ENCODE peak calls at places on chromosome 12, in seven cellular contexts. R is A673; E is H1; A is Panc1; C is cardiac muscle cell; V is CD8-positive, alpha-beta T cell; J is ascending aorta. G is an unnamed sample.

GRCh38 chr12:120037851-120038250 is 48.8 kb downstream of the BICDL1 start:
- DNase-seq in C (no peak), A (no peak), E (no peak), R (no peak), J (no peak), V (no peak), G (no peak)

GRCh38 chr12:106974525-106974924 is 12.4 kb downstream of the MTERF2 start:
- DNase-seq in V (no peak), J (no peak), C (no peak), E (no peak), A (no peak), R (no peak), G (no peak)

GRCh38 chr12:30862486-30862885 is 64.1 kb upstream of the TSPAN11 start:
- DNase-seq in E (no peak), R (peak), V (no peak), C (peak), A (no peak), J (no peak), G (no peak)

GRCh38 chr12:115212356-115212755 is 528.4 kb upstream of the TBX3 start:
- DNase-seq in C (no peak), R (no peak), E (no peak), A (no peak), J (no peak), V (no peak), G (no peak)

GRCh38 chr12:131092911-131093901 is 139.5 kb downstream of the ADGRD1 start:
- DNase-seq in R (no peak), C (no peak), A (no peak), V (no peak), J (peak), E (no peak), G (no peak)

GRCh38 chr12:130881046-130881445 is 9.2 kb downstream of the RAN start:
- DNase-seq in V (no peak), E (no peak), J (no peak), R (no peak), A (no peak), C (no peak), G (no peak)

GRCh38 chr12:128795530-128796361 is 28.0 kb downstream of the SLC15A4 start:
- DNase-seq in J (no peak), A (no peak), R (no peak), V (no peak), C (no peak), E (no peak), G (peak)

GRCh38 chr12:28780096-28780495 is 369.0 kb upstream of the FAR2 start:
- DNase-seq in A (peak), J (no peak), C (peak), V (no peak), R (no peak), E (no peak), G (no peak)

GRCh38 chr12:91811481-91812287 is 334.0 kb downstream of the BTG1 start:
- DNase-seq in R (peak), A (peak), E (no peak), C (peak), V (peak), J (peak), G (peak)

GRCh38 chr12:25264015-25264582 is 13.4 kb upstream of the KRAS start:
- DNase-seq in J (no peak), A (no peak), E (no peak), C (no peak), R (no peak), V (no peak), G (no peak)

GRCh38 chr12:1643056-1643455 is 14.0 kb downstream of the WNT5B start:
- DNase-seq in A (no peak), J (no peak), E (no peak), V (no peak), C (no peak), R (no peak), G (no peak)

GRCh38 chr12:25957898-25958253 is 606 bp upstream of the RASSF8 start:
- DNase-seq in J (peak), C (peak), R (peak), V (no peak), A (no peak), E (no peak), G (no peak)

GRCh38 chr12:23221066-23221465 is 596.1 kb downstream of the ETNK1 start:
- DNase-seq in J (no peak), V (no peak), C (no peak), R (peak), A (no peak), E (no peak), G (no peak)

GRCh38 chr12:6370994-6371754 is 4.2 kb downstream of the SCNN1A start:
- DNase-seq in A (peak), C (peak), J (no peak), V (no peak), R (no peak), E (peak), G (no peak)

GRCh38 chr12:57737467-57738141 is 938 bp downstream of the AGAP2 start:
- DNase-seq in J (no peak), C (peak), R (peak), V (no peak), A (no peak), E (no peak), G (no peak)

GRCh38 chr12:104519190-104519857 is 62.6 kb downstream of the CHST11 start:
- DNase-seq in C (no peak), R (no peak), V (peak), A (no peak), J (no peak), E (no peak), G (peak)

GRCh38 chr12:92136883-92137582 is 8.6 kb downstream of the BTG1 start:
- DNase-seq in A (no peak), V (no peak), J (no peak), E (no peak), R (peak), C (peak), G (no peak)

GRCh38 chr12:120353136-120353535 is 15.8 kb downstream of the MSI1 start:
- DNase-seq in J (no peak), A (no peak), V (no peak), R (no peak), C (no peak), E (no peak), G (no peak)

GRCh38 chr12:57518920-57519757 is 1.2 kb downstream of the DDIT3 start:
- DNase-seq in J (peak), A (no peak), R (peak), C (peak), V (no peak), E (no peak), G (no peak)

GRCh38 chr12:132481771-132482745 is 7.9 kb upstream of the FBRSL1 start:
- DNase-seq in A (no peak), C (no peak), V (no peak), E (no peak), R (no peak), J (no peak), G (no peak)

GRCh38 chr12:124630791-124631313 is 63.4 kb upstream of the NCOR2 start:
- DNase-seq in C (no peak), A (no peak), V (no peak), R (no peak), J (no peak), E (peak), G (no peak)

GRCh38 chr12:75981773-75982564 is 49.6 kb downstream of the PHLDA1 start:
- DNase-seq in R (no peak), J (no peak), V (no peak), A (no peak), C (peak), E (no peak), G (no peak)

GRCh38 chr12:19739195-19739776 is 300.0 kb downstream of the AEBP2 start:
- DNase-seq in E (no peak), R (peak), C (peak), J (no peak), A (no peak), V (no peak), G (no peak)

GRCh38 chr12:20629414-20630156 is 65.5 kb upstream of the SLCO1C1 start:
- DNase-seq in E (no peak), V (no peak), R (no peak), J (peak), A (no peak), C (peak), G (no peak)

GRCh38 chr12:96427269-96427729 is 27.1 kb upstream of the CDK17 start:
- DNase-seq in A (peak), E (peak), R (peak), J (peak), V (no peak), C (peak), G (no peak)

GRCh38 chr12:7460375-7461259 is 16.7 kb upstream of the CD163L1 start:
- DNase-seq in A (peak), V (peak), E (peak), C (peak), J (no peak), R (peak), G (peak)

GRCh38 chr12:132568826-132569480 is 41.4 kb downstream of the LRCOL1 start:
- DNase-seq in E (no peak), V (no peak), A (no peak), R (no peak), C (no peak), J (no peak), G (no peak)

GRCh38 chr12:31245822-31246469 is 80.0 kb downstream of the SINHCAF start:
- DNase-seq in A (no peak), J (no peak), C (peak), R (no peak), E (no peak), V (no peak), G (no peak)

GRCh38 chr12:45017916-45018315 is 33.0 kb downstream of the DBX2 start:
- DNase-seq in V (no peak), J (no peak), C (no peak), R (no peak), E (no peak), A (no peak), G (no peak)

GRCh38 chr12:45010051-45010450 is 40.8 kb downstream of the DBX2 start:
- DNase-seq in J (no peak), E (no peak), C (peak), R (no peak), V (no peak), A (no peak), G (no peak)

GRCh38 chr12:45014396-45014795 is 36.5 kb downstream of the DBX2 start:
- DNase-seq in V (no peak), E (no peak), R (peak), J (no peak), C (no peak), A (no peak), G (no peak)
- TF ChIP-seq CTCF in V (no peak), E (no peak), R (no peak), J (no peak), C (no peak), A (no peak), G (no peak)

GRCh38 chr12:122200541-122201175 is 2.9 kb upstream of the B3GNT4 start:
- DNase-seq in R (no peak), J (no peak), V (no peak), E (no peak), C (no peak), A (no peak), G (no peak)
- TF ChIP-seq CTCF in R (no peak), J (no peak), V (no peak), E (peak), C (no peak), A (no peak), G (no peak)

DNA sequence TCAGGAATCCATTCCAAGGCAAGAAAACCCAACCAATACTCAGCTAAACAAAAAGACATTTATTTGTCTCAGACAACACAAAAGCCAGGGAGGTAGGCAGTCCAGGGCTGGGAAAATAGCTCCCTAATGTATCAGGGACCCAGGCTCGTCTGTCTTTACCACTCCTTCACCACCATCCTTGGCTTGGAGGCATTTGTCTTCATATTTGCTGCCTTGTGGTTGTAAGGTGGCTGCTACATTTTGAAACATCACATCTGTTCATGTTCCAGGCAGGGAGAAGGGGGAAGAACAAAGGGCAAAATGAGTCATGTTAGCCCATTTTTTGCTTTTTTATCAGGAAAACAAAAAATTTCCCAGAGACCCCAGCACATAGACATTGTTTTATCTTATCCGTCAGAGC is 44.8 kb upstream of the PCED1B start:
- DNase-seq in R (no peak), A (no peak), V (no peak), E (no peak), J (no peak), C (peak), G (no peak)
- TF ChIP-seq CTCF in R (no peak), A (no peak), V (no peak), E (no peak), J (no peak), C (no peak), G (no peak)

GRCh38 chr12:14396071-14396470 is 30.6 kb downstream of the ATF7IP start:
- DNase-seq in A (no peak), C (no peak), J (no peak), R (no peak), V (no peak), E (no peak), G (no peak)

GRCh38 chr12:14395059-14395778 is 29.7 kb downstream of the ATF7IP start:
- DNase-seq in C (no peak), J (no peak), V (no peak), E (no peak), A (no peak), R (no peak), G (no peak)

GRCh38 chr12:14390885-14391530 is 25.5 kb downstream of the ATF7IP start:
- DNase-seq in E (no peak), V (no peak), A (no peak), R (no peak), J (no peak), C (no peak), G (no peak)

GRCh38 chr12:14393736-14394135 is 28.3 kb downstream of the ATF7IP start:
- DNase-seq in A (no peak), V (no peak), E (no peak), C (no peak), J (no peak), R (no peak), G (no peak)

GRCh38 chr12:14394317-14395058 is 29.0 kb downstream of the ATF7IP start:
- DNase-seq in R (peak), E (no peak), V (no peak), J (peak), C (peak), A (peak), G (no peak)
- TF ChIP-seq CTCF in R (no peak), E (no peak), V (no peak), J (peak), C (peak), A (no peak), G (no peak)

DNA sequence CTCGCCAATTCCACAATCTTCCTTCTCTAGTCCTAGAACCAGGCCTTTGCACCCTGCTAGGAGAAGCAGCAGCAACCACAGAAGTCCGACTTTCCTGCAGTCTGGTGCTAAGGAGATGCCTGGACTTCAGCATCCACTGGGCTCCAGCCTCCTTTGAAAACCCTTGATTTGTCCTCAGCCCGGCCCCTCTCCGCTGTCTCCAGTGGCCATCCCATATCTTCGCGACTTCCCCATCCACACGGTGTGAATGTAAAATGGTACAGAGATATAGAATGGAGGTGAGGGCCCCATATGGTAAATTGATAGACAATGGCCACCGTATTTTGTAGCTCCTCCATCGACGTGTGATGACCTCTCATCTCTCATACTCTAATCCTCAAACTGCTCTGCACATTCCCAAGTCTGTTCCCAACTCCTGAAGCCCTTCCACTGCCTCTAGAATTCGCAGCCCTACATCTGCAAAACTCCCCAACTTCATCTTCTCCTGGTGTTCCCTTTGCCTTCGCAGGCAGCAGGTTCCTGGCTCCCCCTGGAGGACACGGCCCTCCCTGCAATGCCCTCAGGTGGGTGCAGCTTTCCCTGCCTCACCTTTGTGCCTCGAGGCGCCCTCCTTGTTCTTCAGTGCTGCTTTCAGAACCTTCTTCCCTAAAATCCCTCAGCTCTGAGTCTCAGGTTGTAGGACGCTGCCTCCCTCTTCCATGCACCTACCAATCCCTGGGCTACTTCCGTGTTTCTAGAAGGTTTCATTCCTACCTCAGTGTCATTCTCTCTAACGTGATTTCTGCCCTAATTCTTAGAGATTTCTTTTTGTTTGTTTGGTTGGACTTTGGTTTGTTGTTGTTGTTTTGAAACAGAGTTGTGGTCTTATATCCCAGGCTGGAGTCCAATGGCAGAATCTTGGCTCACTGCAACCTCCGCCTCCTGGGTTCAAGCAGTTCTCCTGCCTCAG is 36.7 kb downstream of the TMBIM6 start:
- DNase-seq in E (peak), C (peak), R (peak), J (no peak), V (peak), A (no peak), G (peak)
- TF ChIP-seq CTCF in E (peak), C (peak), R (peak), J (peak), V (peak), A (peak), G (peak)

DNA sequence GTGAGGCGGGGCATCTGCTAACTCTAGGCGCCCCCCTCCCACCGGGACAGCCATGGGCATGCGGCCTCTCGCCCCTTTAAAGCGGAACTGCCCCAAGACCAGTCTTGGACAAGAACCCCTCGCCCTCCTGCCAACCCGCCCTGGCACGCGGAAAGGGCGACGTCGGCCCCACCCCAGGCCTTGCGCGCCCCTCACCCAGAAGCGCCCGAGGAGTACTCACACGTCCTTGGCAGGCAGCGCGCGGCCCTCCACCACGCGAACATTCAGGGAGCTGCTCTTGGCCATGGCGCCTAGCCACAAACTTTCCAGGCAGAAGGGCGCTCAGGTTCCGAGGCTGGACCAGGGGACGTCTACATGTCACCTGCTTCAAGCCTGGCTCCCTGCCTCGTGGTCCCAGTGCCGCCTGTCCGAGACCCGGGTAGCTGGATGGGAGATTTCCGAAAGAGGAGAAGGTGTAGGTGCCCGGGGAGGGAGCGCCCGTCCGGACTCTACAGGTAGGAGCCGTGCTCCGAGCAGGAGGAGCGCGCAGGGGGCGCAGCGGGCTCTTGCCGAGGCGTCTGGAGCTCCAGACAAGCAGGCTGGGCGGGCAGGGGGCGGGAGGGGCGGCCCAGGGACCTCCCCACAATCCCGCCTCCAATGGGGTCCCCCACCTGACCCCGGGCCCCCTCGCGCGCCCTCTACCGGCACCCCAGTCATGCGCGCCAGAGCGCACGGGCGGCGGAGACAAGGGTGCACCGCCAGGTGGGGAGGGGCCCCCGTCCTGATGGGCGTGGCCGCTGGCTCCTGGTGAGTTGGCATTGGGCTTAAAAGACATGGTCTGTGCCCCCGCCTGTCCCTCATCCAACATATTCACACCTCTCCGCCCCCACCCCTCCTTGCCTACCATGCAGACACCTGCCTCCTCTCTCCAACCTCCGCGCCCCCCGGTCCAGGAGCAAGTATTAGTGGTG is at the start of gene RASAL1:
- DNase-seq in V (peak), E (peak), J (no peak), R (peak), A (no peak), C (no peak), G (no peak)
- TF ChIP-seq CTCF in V (peak), E (peak), J (no peak), R (peak), A (peak), C (peak), G (no peak)

DNA sequence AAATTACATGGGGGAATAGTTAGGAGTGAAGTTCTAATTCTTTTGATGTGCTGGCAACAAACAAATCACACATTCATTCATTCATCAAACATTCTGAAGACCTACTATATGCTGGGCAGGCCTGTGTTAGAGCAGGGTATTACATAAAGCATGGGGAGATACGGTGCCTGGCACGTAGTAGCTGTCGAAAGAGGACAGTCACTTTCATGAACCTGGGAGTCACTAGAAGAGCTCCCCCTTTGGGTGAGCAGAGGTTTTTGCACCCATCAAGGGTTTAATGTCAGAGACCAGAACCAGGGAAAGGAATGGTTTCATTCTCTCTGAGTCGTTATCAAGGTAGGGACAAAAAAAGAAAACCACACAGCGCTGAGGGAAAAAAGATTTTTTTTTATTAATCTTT is 10.0 kb downstream of the LHX5 start:
- DNase-seq in R (peak), E (no peak), C (peak), J (no peak), A (no peak), V (no peak), G (no peak)
- TF ChIP-seq CTCF in R (peak), E (no peak), C (peak), J (no peak), A (peak), V (no peak), G (no peak)

DNA sequence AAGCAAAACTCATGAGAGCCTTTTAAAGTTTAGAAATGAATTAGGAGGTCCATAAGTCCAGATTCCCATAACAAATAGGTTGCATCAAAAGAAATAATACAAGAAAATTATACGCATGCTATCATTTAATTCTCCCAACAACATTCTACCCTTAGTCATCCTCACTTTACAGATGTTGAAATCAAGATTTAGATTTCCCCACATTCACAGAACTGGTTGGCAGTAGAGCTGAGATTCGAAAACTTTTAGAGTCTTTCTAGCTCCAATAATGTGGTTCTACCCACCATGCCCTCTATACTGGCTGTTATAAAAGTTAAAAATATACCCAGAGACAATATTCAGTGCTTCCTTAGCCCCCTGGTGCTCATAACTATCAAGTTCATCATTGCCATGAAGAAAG is 56.6 kb upstream of the METAP2 start:
- DNase-seq in R (no peak), E (no peak), C (no peak), V (no peak), J (no peak), A (no peak), G (no peak)
- TF ChIP-seq CTCF in R (no peak), E (no peak), C (no peak), V (no peak), J (no peak), A (no peak), G (no peak)

GRCh38 chr12:18552829-18553228 is 185.0 kb downstream of the PLCZ1 start:
- DNase-seq in C (no peak), V (no peak), A (no peak), E (no peak), R (peak), J (no peak), G (no peak)
- TF ChIP-seq CTCF in C (no peak), V (no peak), A (no peak), E (no peak), R (peak), J (no peak), G (no peak)